ENCODE peak calls at places on chromosomes 16 and 17, in seven cellular contexts. Q is activated B cell treated with CpG ODN at 0.5 μM for 24 hours, L is Calu3, D is heart left ventricle, A is cardiac muscle cell, X is uterus, H is cardiac fibroblast. F is an unnamed sample.

GRCh38 chr17:57330587-57330986 is 74.3 kb downstream of the MSI2 start:
- DNase-seq in Q (no peak), L (no peak), D (no peak), A (no peak), X (no peak), H (no peak), F (no peak)

GRCh38 chr17:33647976-33648375 is 354.9 kb upstream of the ASIC2 start:
- DNase-seq in Q (no peak), L (peak), D (no peak), A (peak), X (peak), H (peak), F (no peak)

GRCh38 chr17:75832164-75832651 is 12.0 kb downstream of the UNC13D start:
- DNase-seq in Q (no peak), L (no peak), D (no peak), A (no peak), X (peak), H (peak), F (no peak)

GRCh38 chr16:57255686-57256415 is 10.8 kb downstream of the ARL2BP start:
- DNase-seq in Q (no peak), L (no peak), D (peak), A (no peak), X (no peak), H (no peak), F (peak)

GRCh38 chr17:50679008-50679544 is 28.6 kb downstream of the ANKRD40 start:
- DNase-seq in Q (no peak), L (no peak), D (no peak), A (no peak), X (no peak), H (no peak), F (no peak)

GRCh38 chr17:50542795-50543774 is 3.9 kb upstream of the SPATA20 start:
- DNase-seq in Q (no peak), L (peak), D (peak), A (no peak), X (no peak), H (no peak), F (no peak)

GRCh38 chr16:67013823-67014640 is 14.9 kb upstream of the CBFB start:
- DNase-seq in Q (peak), L (peak), D (peak), A (peak), X (peak), H (peak), F (peak)

GRCh38 chr17:7651959-7652658 is 1.4 kb downstream of the ATP1B2 start:
- DNase-seq in Q (no peak), L (no peak), D (no peak), A (no peak), X (peak), H (no peak), F (no peak)

GRCh38 chr16:73095142-73095791 is 47.3 kb upstream of the ZFHX3 start:
- DNase-seq in Q (no peak), L (peak), D (no peak), A (no peak), X (no peak), H (peak), F (no peak)

GRCh38 chr17:56966277-56966676 is 5.4 kb upstream of the COIL start:
- DNase-seq in Q (no peak), L (no peak), D (no peak), A (no peak), X (no peak), H (no peak), F (no peak)

DNA sequence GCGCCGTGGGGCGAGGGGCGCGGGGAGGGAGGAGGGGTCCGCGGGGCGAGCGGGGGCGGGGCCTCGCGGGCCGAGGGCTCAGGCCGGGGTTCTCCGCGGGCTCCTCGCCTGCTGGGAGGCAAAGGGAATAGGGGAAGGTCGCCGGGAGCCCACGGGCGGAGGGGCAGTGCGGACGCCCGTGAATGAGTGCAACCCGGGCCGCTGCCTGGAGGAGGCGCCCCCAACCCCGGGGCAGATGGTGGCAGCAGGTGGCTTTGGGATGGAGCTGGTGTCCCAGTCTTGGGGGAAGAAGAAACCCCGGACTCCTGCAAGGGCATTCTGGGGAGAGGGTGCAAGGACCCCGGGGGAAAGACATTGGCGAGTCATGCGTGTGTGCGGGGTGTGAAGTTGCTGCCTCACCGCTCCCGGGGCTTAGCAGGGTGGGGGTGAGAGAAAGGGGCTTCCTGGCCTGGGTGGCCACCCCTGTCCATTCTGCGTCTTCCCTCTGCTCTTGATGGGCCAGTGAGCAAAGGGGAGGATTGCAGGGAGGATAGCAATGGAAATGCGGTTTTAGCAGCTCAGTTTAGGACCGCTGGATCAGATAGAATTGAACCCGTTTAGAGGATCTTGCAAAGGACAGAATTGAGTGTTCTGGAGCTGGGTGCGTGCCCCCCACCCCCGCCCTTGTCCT is 508 bp downstream of the KIAA0513 start:
- DNase-seq in Q (no peak), L (peak), D (no peak), A (no peak), X (peak), H (no peak), F (no peak)
- TF ChIP-seq CTCF in Q (no peak), L (peak), D (no peak), A (peak), X (no peak), H (no peak), F (peak)

GRCh38 chr16:47320546-47321315 is 140.1 kb downstream of the ITFG1 start:
- DNase-seq in Q (no peak), L (no peak), D (no peak), A (no peak), X (no peak), H (peak), F (no peak)
- TF ChIP-seq CTCF in Q (no peak), L (no peak), D (no peak), A (no peak), X (no peak), H (no peak), F (no peak)

DNA sequence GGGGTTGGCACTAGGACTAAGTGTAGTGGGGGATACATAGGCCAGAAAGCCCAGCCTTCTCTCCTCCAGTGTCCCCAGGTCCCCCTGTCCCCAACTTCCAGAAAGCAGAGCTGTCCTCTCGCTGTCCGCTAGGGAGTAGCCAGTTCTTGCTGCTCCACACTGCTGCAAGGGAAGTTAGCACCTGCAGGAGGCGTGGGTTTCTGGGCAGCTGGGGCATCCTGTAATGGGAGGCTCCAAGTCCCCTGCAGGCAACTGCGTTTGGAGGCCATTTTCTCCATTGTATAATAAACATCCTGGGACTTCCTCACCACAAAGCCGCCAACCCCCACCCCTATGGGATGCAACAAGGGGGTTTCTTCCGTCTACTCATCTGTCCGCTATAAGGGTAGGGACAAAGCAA is 1.7 kb downstream of the RPRML start:
- DNase-seq in Q (no peak), L (peak), D (no peak), A (peak), X (no peak), H (no peak), F (no peak)
- TF ChIP-seq CTCF in Q (no peak), L (no peak), D (no peak), A (peak), X (no peak), H (peak), F (peak)

DNA sequence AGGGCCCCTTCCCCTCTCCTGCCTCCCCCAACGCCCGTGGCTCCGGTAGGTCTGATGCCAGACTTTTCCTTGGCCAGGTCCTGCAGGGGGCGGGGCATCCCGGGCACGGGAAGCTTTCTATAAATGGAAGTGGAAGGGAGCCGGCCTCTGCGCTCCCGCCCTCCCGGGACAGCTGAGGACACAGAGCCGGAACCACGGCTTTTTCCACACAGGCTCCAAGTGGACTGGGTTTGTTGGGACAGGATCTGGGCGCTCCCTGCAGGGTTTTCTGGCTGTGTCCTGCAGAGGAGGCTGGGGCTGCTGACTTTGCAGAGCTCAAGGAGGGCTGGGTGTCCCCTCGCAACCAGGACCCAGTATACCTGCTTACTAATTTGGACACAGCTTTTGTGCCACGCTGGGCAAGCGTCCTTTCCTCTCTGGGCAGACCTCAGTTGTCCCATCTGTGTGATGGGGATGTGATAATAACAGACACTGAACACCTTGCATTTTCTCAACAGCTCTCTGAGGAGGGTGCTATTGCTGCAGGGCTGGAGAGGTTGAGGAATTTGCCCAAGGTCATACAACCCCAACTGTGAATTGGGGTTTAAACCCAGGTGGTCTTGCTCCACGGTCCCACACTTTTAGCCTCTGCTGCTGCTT is 1.8 kb downstream of the TNS4 start:
- DNase-seq in Q (no peak), L (peak), D (peak), A (peak), X (peak), H (peak), F (no peak)
- TF ChIP-seq CTCF in Q (no peak), L (no peak), D (no peak), A (peak), X (peak), H (no peak), F (no peak)

DNA sequence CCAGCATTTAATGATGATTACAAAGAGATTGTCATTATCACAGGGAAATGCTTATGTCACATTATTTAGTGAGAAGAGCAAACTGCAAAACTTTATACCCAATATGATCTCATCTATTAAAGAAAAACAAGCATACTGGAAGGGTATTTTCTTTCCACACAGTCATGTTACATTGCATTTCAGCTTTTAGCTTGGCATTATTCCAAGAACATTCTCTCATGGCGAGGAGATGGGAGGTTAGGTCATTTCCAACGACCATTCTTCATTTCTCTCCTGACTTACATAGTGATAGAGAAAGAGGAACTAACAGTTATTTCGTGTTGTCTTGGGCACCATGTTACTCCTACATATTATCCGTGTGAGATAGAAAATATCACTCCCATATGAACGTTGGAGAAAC is 309.4 kb upstream of the XYLT1 start:
- DNase-seq in Q (no peak), L (no peak), D (no peak), A (no peak), X (no peak), H (peak), F (no peak)
- TF ChIP-seq CTCF in Q (no peak), L (no peak), D (no peak), A (no peak), X (no peak), H (no peak), F (no peak)

GRCh38 chr16:58338205-58338604 is 43.4 kb upstream of the PRSS54 start:
- DNase-seq in Q (no peak), L (no peak), D (no peak), A (no peak), X (no peak), H (peak), F (no peak)

GRCh38 chr16:58337090-58337444 is 42.2 kb upstream of the PRSS54 start:
- DNase-seq in Q (no peak), L (no peak), D (no peak), A (no peak), X (no peak), H (no peak), F (no peak)

GRCh38 chr16:58336332-58337089 is 41.7 kb upstream of the PRSS54 start:
- DNase-seq in Q (peak), L (peak), D (peak), A (peak), X (peak), H (peak), F (peak)

GRCh38 chr16:58333937-58334336 is 39.1 kb upstream of the PRSS54 start:
- DNase-seq in Q (no peak), L (no peak), D (no peak), A (no peak), X (no peak), H (no peak), F (no peak)

GRCh38 chr16:58339452-58339938 is 44.7 kb upstream of the PRSS54 start:
- DNase-seq in Q (no peak), L (peak), D (no peak), A (peak), X (no peak), H (peak), F (no peak)
- TF ChIP-seq CTCF in Q (no peak), L (no peak), D (peak), A (peak), X (peak), H (peak), F (peak)

GRCh38 chr17:43917348-43918025 is 10.2 kb upstream of the MPP2 start:
- DNase-seq in Q (peak), L (no peak), D (peak), A (peak), X (no peak), H (peak), F (no peak)
- TF ChIP-seq CTCF in Q (no peak), L (no peak), D (peak), A (peak), X (no peak), H (peak), F (peak)